ENCODE peak calls at places on chromosomes 5 and 9, in eight cellular contexts. One of them, this sample, is unnamed.

GRCh38 chr5:2200261-2200965 is 317.7 kb upstream of the IRX4 start:
- DNase-seq in RWPE2: no peak
- DNase-seq in left cardiac atrium: no peak
- DNase-seq in Calu3: no peak
- DNase-seq in T-helper 2 cell: no peak
- DNase-seq in stimulated activated CD4-positive, alpha-beta T cell treated with anti-CD3 and anti-CD28 coated beads, TNF-alpha, amount 100 ng/mL, for 4 hours: no peak
- DNase-seq in foreskin fibroblast: no peak
- DNase-seq in EL: no peak
- DNase-seq in this sample: no peak

GRCh38 chr5:136679233-136679632 is 313.9 kb upstream of the TRPC7 start:
- DNase-seq in EL: no peak
- DNase-seq in RWPE2: no peak
- DNase-seq in T-helper 2 cell: no peak
- DNase-seq in foreskin fibroblast: no peak
- DNase-seq in Calu3: no peak
- DNase-seq in left cardiac atrium: no peak
- DNase-seq in stimulated activated CD4-positive, alpha-beta T cell treated with anti-CD3 and anti-CD28 coated beads, TNF-alpha, amount 100 ng/mL, for 4 hours: no peak
- DNase-seq in this sample: no peak

GRCh38 chr9:99039388-99040182 is 65.3 kb upstream of the TGFBR1 start:
- DNase-seq in stimulated activated CD4-positive, alpha-beta T cell treated with anti-CD3 and anti-CD28 coated beads, TNF-alpha, amount 100 ng/mL, for 4 hours: no peak
- DNase-seq in left cardiac atrium: no peak
- DNase-seq in foreskin fibroblast: peak
- DNase-seq in T-helper 2 cell: no peak
- DNase-seq in EL: peak
- DNase-seq in RWPE2: no peak
- DNase-seq in Calu3: no peak
- DNase-seq in this sample: peak

GRCh38 chr9:109247228-109247627 is 73.6 kb downstream of the EPB41L4B start:
- DNase-seq in Calu3: no peak
- DNase-seq in foreskin fibroblast: no peak
- DNase-seq in stimulated activated CD4-positive, alpha-beta T cell treated with anti-CD3 and anti-CD28 coated beads, TNF-alpha, amount 100 ng/mL, for 4 hours: no peak
- DNase-seq in left cardiac atrium: no peak
- DNase-seq in T-helper 2 cell: no peak
- DNase-seq in EL: no peak
- DNase-seq in RWPE2: no peak
- DNase-seq in this sample: no peak

GRCh38 chr9:135718616-135719015 is 16.6 kb downstream of the KCNT1 start:
- DNase-seq in T-helper 2 cell: no peak
- DNase-seq in RWPE2: no peak
- DNase-seq in left cardiac atrium: no peak
- DNase-seq in stimulated activated CD4-positive, alpha-beta T cell treated with anti-CD3 and anti-CD28 coated beads, TNF-alpha, amount 100 ng/mL, for 4 hours: no peak
- DNase-seq in EL: peak
- DNase-seq in foreskin fibroblast: no peak
- DNase-seq in Calu3: peak
- DNase-seq in this sample: peak

GRCh38 chr9:127788337-127789011 is 2.6 kb downstream of the CDK9 start:
- DNase-seq in T-helper 2 cell: no peak
- DNase-seq in RWPE2: no peak
- DNase-seq in Calu3: no peak
- DNase-seq in stimulated activated CD4-positive, alpha-beta T cell treated with anti-CD3 and anti-CD28 coated beads, TNF-alpha, amount 100 ng/mL, for 4 hours: no peak
- DNase-seq in left cardiac atrium: no peak
- DNase-seq in EL: no peak
- DNase-seq in foreskin fibroblast: no peak
- DNase-seq in this sample: no peak

GRCh38 chr9:95757026-95757425 is 118.5 kb upstream of the ERCC6L2 start:
- DNase-seq in left cardiac atrium: no peak
- DNase-seq in T-helper 2 cell: no peak
- DNase-seq in EL: peak
- DNase-seq in foreskin fibroblast: no peak
- DNase-seq in stimulated activated CD4-positive, alpha-beta T cell treated with anti-CD3 and anti-CD28 coated beads, TNF-alpha, amount 100 ng/mL, for 4 hours: no peak
- DNase-seq in RWPE2: no peak
- DNase-seq in Calu3: no peak
- DNase-seq in this sample: peak

GRCh38 chr9:77876091-77876490 is 155.5 kb downstream of the GNAQ start:
- DNase-seq in Calu3: no peak
- DNase-seq in T-helper 2 cell: no peak
- DNase-seq in RWPE2: no peak
- DNase-seq in EL: peak
- DNase-seq in left cardiac atrium: no peak
- DNase-seq in stimulated activated CD4-positive, alpha-beta T cell treated with anti-CD3 and anti-CD28 coated beads, TNF-alpha, amount 100 ng/mL, for 4 hours: no peak
- DNase-seq in foreskin fibroblast: peak
- DNase-seq in this sample: peak

GRCh38 chr9:86454701-86455402 is 100.6 kb upstream of the TUT7 start:
- DNase-seq in RWPE2: no peak
- DNase-seq in Calu3: no peak
- DNase-seq in foreskin fibroblast: peak
- DNase-seq in T-helper 2 cell: no peak
- DNase-seq in EL: no peak
- DNase-seq in stimulated activated CD4-positive, alpha-beta T cell treated with anti-CD3 and anti-CD28 coated beads, TNF-alpha, amount 100 ng/mL, for 4 hours: no peak
- DNase-seq in left cardiac atrium: no peak
- DNase-seq in this sample: no peak

GRCh38 chr5:98349251-98349989 is 424.0 kb upstream of the RGMB start:
- DNase-seq in Calu3: no peak
- DNase-seq in foreskin fibroblast: peak
- DNase-seq in stimulated activated CD4-positive, alpha-beta T cell treated with anti-CD3 and anti-CD28 coated beads, TNF-alpha, amount 100 ng/mL, for 4 hours: no peak
- DNase-seq in left cardiac atrium: no peak
- DNase-seq in EL: peak
- DNase-seq in RWPE2: no peak
- DNase-seq in T-helper 2 cell: no peak
- DNase-seq in this sample: peak

GRCh38 chr9:123375725-123376132 is 19.7 kb downstream of the CRB2 start:
- DNase-seq in T-helper 2 cell: no peak
- DNase-seq in EL: peak
- DNase-seq in RWPE2: no peak
- DNase-seq in foreskin fibroblast: no peak
- DNase-seq in Calu3: no peak
- DNase-seq in left cardiac atrium: no peak
- DNase-seq in stimulated activated CD4-positive, alpha-beta T cell treated with anti-CD3 and anti-CD28 coated beads, TNF-alpha, amount 100 ng/mL, for 4 hours: no peak
- DNase-seq in this sample: no peak

GRCh38 chr5:35029333-35029732 is 18.4 kb downstream of the AGXT2 start:
- DNase-seq in Calu3: no peak
- DNase-seq in stimulated activated CD4-positive, alpha-beta T cell treated with anti-CD3 and anti-CD28 coated beads, TNF-alpha, amount 100 ng/mL, for 4 hours: no peak
- DNase-seq in EL: peak
- DNase-seq in RWPE2: no peak
- DNase-seq in left cardiac atrium: no peak
- DNase-seq in T-helper 2 cell: no peak
- DNase-seq in foreskin fibroblast: peak
- DNase-seq in this sample: no peak

GRCh38 chr5:10987291-10987806 is 226.3 kb upstream of the DAP start:
- DNase-seq in Calu3: no peak
- DNase-seq in RWPE2: no peak
- DNase-seq in foreskin fibroblast: no peak
- DNase-seq in EL: no peak
- DNase-seq in stimulated activated CD4-positive, alpha-beta T cell treated with anti-CD3 and anti-CD28 coated beads, TNF-alpha, amount 100 ng/mL, for 4 hours: no peak
- DNase-seq in T-helper 2 cell: no peak
- DNase-seq in left cardiac atrium: no peak
- DNase-seq in this sample: no peak

GRCh38 chr5:15365040-15365439 is 134.9 kb upstream of the FBXL7 start:
- DNase-seq in EL: no peak
- DNase-seq in stimulated activated CD4-positive, alpha-beta T cell treated with anti-CD3 and anti-CD28 coated beads, TNF-alpha, amount 100 ng/mL, for 4 hours: no peak
- DNase-seq in RWPE2: no peak
- DNase-seq in left cardiac atrium: no peak
- DNase-seq in T-helper 2 cell: no peak
- DNase-seq in foreskin fibroblast: peak
- DNase-seq in Calu3: no peak
- DNase-seq in this sample: peak

This sample was measured in dermis blood vessel endothelial cell.